ENCODE peak calls at places on chromosomes 1 and 21, in five cellular contexts. W is left ventricle myocardium inferior, H is A549, Q is cardiac fibroblast, J is astrocyte of the spinal cord. O is an unnamed sample.

GRCh38 chr1:226741009-226741408 is 1.9 kb upstream of the ITPKB start:
- DNase-seq in W (no peak), H (no peak), Q (no peak), J (no peak), O (no peak)

GRCh38 chr21:17386498-17386897 is 126.3 kb upstream of the CXADR start:
- DNase-seq in W (no peak), H (no peak), Q (no peak), J (no peak), O (no peak)

GRCh38 chr1:89503690-89504089 is 20.9 kb upstream of the LRRC8B start:
- DNase-seq in W (no peak), H (no peak), Q (no peak), J (no peak), O (no peak)

GRCh38 chr1:234205966-234206365 is 167.3 kb upstream of the COA6 start:
- DNase-seq in W (no peak), H (no peak), Q (no peak), J (no peak), O (no peak)

GRCh38 chr1:38624341-38625039 is 235.1 kb downstream of the RRAGC start:
- DNase-seq in W (peak; percentile 35), H (no peak), Q (no peak), J (no peak), O (peak; percentile 52)

GRCh38 chr1:172146149-172146850 is 274.2 kb upstream of the C1orf105 start:
- DNase-seq in W (no peak), H (no peak), Q (peak; percentile 81), J (no peak), O (no peak)

GRCh38 chr1:170288155-170288554 is 142.4 kb downstream of the NTMT2 start:
- DNase-seq in W (no peak), H (no peak), Q (no peak), J (no peak), O (no peak)

GRCh38 chr1:150696151-150696550 is 803 bp downstream of the GOLPH3L start:
- DNase-seq in W (no peak), H (peak; percentile 5), Q (no peak), J (no peak), O (no peak)

GRCh38 chr1:244651956-244652698 is 799 bp upstream of the DESI2 start:
- DNase-seq in W (no peak), H (no peak), Q (no peak), J (no peak), O (no peak)

GRCh38 chr1:246725191-246725590 is 982 bp downstream of the SCCPDH start:
- DNase-seq in W (no peak), H (no peak), Q (no peak), J (no peak), O (no peak)

GRCh38 chr21:46099476-46099875 is 1.6 kb downstream of the COL6A2 start:
- DNase-seq in W (peak; percentile 41), H (no peak), Q (peak; percentile 53), J (no peak), O (peak; percentile 47)

GRCh38 chr21:45098867-45099266 is 24.5 kb downstream of the ADARB1 start:
- DNase-seq in W (no peak), H (peak; percentile 14), Q (peak; percentile 30), J (no peak), O (no peak)

GRCh38 chr1:154445040-154445472 is 39.9 kb downstream of the IL6R start:
- DNase-seq in W (no peak), H (no peak), Q (peak; percentile 73), J (peak; percentile 81), O (no peak)

GRCh38 chr1:23581219-23581618 is 21.9 kb upstream of the ID3 start:
- DNase-seq in W (peak; percentile 69), H (peak; percentile 58), Q (peak; percentile 86), J (peak; percentile 78), O (peak; percentile 78)

GRCh38 chr1:170063109-170063826 is 11.2 kb downstream of the KIFAP3 start:
- DNase-seq in W (no peak), H (peak; percentile 25), Q (peak; percentile 55), J (no peak), O (no peak)

GRCh38 chr1:150567341-150567716 is 12.1 kb downstream of the MCL1 start:
- DNase-seq in W (no peak), H (no peak), Q (no peak), J (no peak), O (no peak)

GRCh38 chr21:37886120-37886519 is 30.1 kb downstream of the KCNJ6 start:
- DNase-seq in W (no peak), H (no peak), Q (no peak), J (no peak), O (no peak)

GRCh38 chr1:209653915-209654351 is 1.7 kb upstream of the LAMB3 start:
- DNase-seq in W (no peak), H (no peak), Q (no peak), J (no peak), O (no peak)

GRCh38 chr1:88612783-88613182 is 71.3 kb upstream of the PKN2 start:
- DNase-seq in W (no peak), H (no peak), Q (no peak), J (no peak), O (no peak)

GRCh38 chr1:210233495-210234253 is 1.1 kb downstream of the SERTAD4 start:
- DNase-seq in W (peak; percentile 37), H (peak; percentile 40), Q (peak; percentile 77), J (peak; percentile 83), O (peak; percentile 52)

GRCh38 chr21:46319192-46319591 is 4.5 kb downstream of the C21orf58 start:
- DNase-seq in W (no peak), H (no peak), Q (no peak), J (no peak), O (no peak)

GRCh38 chr1:38334930-38335592 is 288.5 kb upstream of the POU3F1 start:
- DNase-seq in W (no peak), H (no peak), Q (no peak), J (no peak), O (no peak)

GRCh38 chr1:110610084-110610483 is 3.9 kb upstream of the KCNA2 start:
- DNase-seq in W (no peak), H (no peak), Q (no peak), J (no peak), O (no peak)

GRCh38 chr21:38261851-38262250 is 5.1 kb downstream of the KCNJ15 start:
- DNase-seq in W (no peak), H (peak; percentile 13), Q (peak; percentile 73), J (no peak), O (no peak)

GRCh38 chr1:232066521-232066920 is 439.9 kb downstream of the DISC1 start:
- DNase-seq in W (no peak), H (no peak), Q (no peak), J (no peak), O (no peak)

GRCh38 chr1:72830606-72831390 is 548.5 kb upstream of the NEGR1 start:
- DNase-seq in W (no peak), H (no peak), Q (no peak), J (no peak), O (no peak)

GRCh38 chr1:200075938-200076546 is 48.5 kb downstream of the NR5A2 start:
- DNase-seq in W (no peak), H (peak; percentile 88), Q (peak; percentile 96), J (peak; percentile 72), O (peak; percentile 73)

DNA sequence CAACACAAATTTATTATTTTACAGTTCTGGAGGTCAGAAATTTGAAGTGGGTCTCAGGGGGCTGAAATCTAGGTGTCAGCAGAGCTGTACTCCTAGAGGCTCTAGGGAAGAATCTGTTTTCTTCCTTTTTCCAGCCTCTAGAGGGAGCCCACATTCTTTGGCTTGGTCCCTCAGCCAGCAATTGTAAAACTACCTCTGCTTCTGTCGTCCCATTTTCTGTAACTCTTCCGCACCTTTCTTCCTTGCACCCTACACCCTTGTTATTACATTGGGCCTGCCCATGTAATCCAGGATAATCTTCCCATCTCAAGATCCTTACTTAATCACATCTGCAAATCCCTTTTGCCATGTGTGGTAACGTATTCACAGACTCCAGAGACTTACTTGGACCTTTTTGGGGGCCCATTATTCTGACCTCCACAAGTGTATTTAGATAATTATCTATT is 24.8 kb upstream of the THEM4 start:
- DNase-seq in W (no peak), H (peak; percentile 76), Q (peak; percentile 76), J (peak; percentile 67), O (no peak)
- TF ChIP-seq CTCF in W (peak; percentile 93), H (peak; percentile 98), Q (peak; percentile 84), J (peak; percentile 82), O (peak; percentile 95)

GRCh38 chr1:55519937-55520683 is 304.9 kb upstream of the USP24 start:
- DNase-seq in W (no peak), H (no peak), Q (no peak), J (no peak), O (no peak)
- H3K4me3 ChIP-seq in W (no peak overlapping the region), H (no peak overlapping the region), Q (no peak overlapping the region), J (no peak overlapping the region), O (no peak overlapping the region)

DNA sequence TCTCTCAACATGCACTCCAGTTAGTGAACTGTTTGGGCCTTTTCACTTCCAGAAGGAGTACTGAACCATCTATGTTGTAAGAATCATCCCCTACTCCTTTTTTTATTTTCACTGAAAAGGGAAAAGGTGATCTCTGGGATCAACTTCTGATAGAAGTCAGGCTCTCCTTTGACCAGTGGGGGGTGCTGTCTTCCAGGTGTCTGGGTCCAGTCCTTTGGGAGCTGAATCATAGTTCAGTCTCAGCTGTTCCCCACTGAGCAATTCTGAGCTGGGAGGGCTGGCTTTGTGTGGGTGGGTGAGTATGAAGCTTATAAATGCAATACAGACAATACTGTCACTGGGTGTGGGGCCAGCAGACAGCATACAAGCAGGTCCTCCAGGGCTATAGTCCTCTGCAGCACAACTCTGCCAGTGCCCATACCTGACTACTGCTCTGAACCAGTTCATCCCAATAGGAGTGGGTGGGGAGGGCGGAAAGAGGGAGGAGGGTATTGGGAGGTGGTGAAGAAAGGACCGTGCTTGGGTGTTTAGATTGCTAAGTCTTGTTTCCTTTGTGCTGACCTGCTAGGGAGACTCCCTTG is 12.5 kb upstream of the SARS1 start:
- DNase-seq in W (no peak), H (peak; percentile 49), Q (peak; percentile 96), J (peak; percentile 87), O (no peak)
- TF ChIP-seq CTCF in W (peak; percentile 44), H (peak; percentile 53), Q (peak; percentile 83), J (peak; percentile 87), O (peak; percentile 57)

DNA sequence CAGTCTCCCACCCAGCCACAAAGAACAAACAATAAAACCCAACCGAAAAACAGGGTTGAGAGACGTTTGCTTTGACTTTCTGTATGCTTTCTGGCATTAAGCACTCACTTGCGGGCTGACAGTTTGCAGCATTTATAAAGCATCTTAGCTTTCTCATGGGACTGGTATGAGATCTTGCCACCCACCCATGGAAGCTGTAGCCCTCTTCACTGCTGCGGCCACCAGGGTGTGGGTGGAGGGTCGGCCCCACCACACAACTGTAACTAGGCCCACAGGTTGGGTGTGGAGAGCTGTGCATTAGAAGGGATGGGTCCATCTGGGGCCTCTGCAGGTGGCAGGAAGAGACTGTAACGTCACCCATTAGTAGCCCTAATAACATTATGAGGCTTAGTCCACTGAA is 165.7 kb downstream of the RHOU start:
- DNase-seq in W (no peak), H (no peak), Q (no peak), J (no peak), O (no peak)
- H3K4me3 ChIP-seq in W (no peak overlapping the region), H (no peak overlapping the region), Q (no peak overlapping the region), J (no peak overlapping the region), O (no peak overlapping the region)

O was measured in heart right ventricle.